ENCODE peak calls at places on chromosomes 16 and 17, in seven cellular contexts. E, W, J, D, K, G and O are unnamed samples.

GRCh38 chr16:24344791-24345190 is 88.7 kb downstream of the CACNG3 start:
- DNase-seq in G (no peak), D (no peak), W (no peak), K (no peak), J (no peak), E (no peak), O (no peak)

GRCh38 chr17:43940630-43941029 is 1.6 kb downstream of the PPY start:
- DNase-seq in K (no peak), E (peak), G (peak), D (no peak), J (peak), W (peak), O (no peak)

GRCh38 chr16:80527297-80527696 is 13.5 kb upstream of the DYNLRB2 start:
- DNase-seq in W (peak), J (peak), E (peak), K (no peak), G (peak), D (peak), O (peak)

GRCh38 chr17:2723505-2723996 is 12.0 kb upstream of the CLUH start:
- DNase-seq in K (peak), W (no peak), E (peak), D (no peak), G (no peak), J (peak), O (no peak)

GRCh38 chr16:57893559-57894389 is 77.2 kb downstream of the CNGB1 start:
- DNase-seq in G (peak), E (peak), K (no peak), W (peak), J (no peak), D (peak), O (peak)

GRCh38 chr16:16151315-16151714 is 72.0 kb downstream of the ABCC6 start:
- DNase-seq in G (peak), K (no peak), J (no peak), W (no peak), E (no peak), D (no peak), O (peak)

GRCh38 chr16:65500007-65500406 is 378.1 kb upstream of the CDH11 start:
- DNase-seq in D (no peak), J (no peak), W (no peak), G (no peak), E (peak), K (no peak), O (peak)

GRCh38 chr16:71441348-71441781 is 489 bp downstream of the TLE7 start:
- DNase-seq in E (no peak), K (no peak), W (no peak), G (no peak), J (no peak), D (no peak), O (no peak)

GRCh38 chr16:89037261-89038152 is 56.1 kb upstream of the ACSF3 start:
- DNase-seq in G (peak), D (peak), J (peak), E (peak), K (no peak), W (peak), O (peak)

GRCh38 chr16:28981517-28981916 is 3.3 kb upstream of the LAT start:
- DNase-seq in W (peak), D (no peak), G (peak), E (no peak), K (no peak), J (peak), O (no peak)

GRCh38 chr16:19116711-19117449 is 3.1 kb downstream of the ITPRIPL2 start:
- DNase-seq in W (peak), J (no peak), E (peak), D (no peak), K (no peak), G (peak), O (peak)

GRCh38 chr17:43734376-43734775 is 24.2 kb downstream of the SOST start:
- DNase-seq in J (no peak), K (no peak), E (peak), D (peak), W (no peak), G (peak), O (peak)

GRCh38 chr16:20385844-20386832 is 18.4 kb downstream of the PDILT start:
- DNase-seq in D (peak), W (peak), J (peak), G (peak), K (peak), E (peak), O (peak)